ENCODE peak calls at places on chromosomes 5 and 9, in five cellular contexts. C is HepG2, D is HCT116, W is SK-N-SH, M is A549. J is an unnamed sample.

GRCh38 chr9:120713257-120714087 is 798 bp downstream of the MEGF9 start:
- DNase-seq in C (no peak), D (no peak), W (peak), M (peak), J (peak)

GRCh38 chr5:132334812-132335211 is 34.7 kb upstream of the SLC22A5 start:
- DNase-seq in C (peak), D (peak), W (no peak), M (no peak), J (no peak)

GRCh38 chr5:150255659-150256415 is 33.7 kb downstream of the CAMK2A start:
- DNase-seq in C (peak), D (no peak), W (peak), M (no peak), J (no peak)

GRCh38 chr9:114919611-114920010 is 10.8 kb downstream of the TNFSF8 start:
- DNase-seq in C (no peak), D (no peak), W (no peak), M (no peak), J (no peak)

GRCh38 chr5:73263001-73263710 is 90.2 kb downstream of the TMEM174 start:
- DNase-seq in C (no peak), D (no peak), W (no peak), M (no peak), J (peak)

GRCh38 chr5:172109749-172110148 is 78.3 kb downstream of the STK10 start:
- DNase-seq in C (no peak), D (no peak), W (no peak), M (no peak), J (no peak)

GRCh38 chr9:17018001-17018491 is 116.8 kb upstream of the CNTLN start:
- DNase-seq in C (no peak), D (no peak), W (no peak), M (no peak), J (no peak)

GRCh38 chr5:158819840-158820620 is 279.7 kb downstream of the EBF1 start:
- DNase-seq in C (no peak), D (no peak), W (no peak), M (no peak), J (peak)

GRCh38 chr9:114505187-114506081 is at the start of gene WHRN:
- DNase-seq in C (peak), D (peak), W (peak), M (peak), J (peak)

GRCh38 chr5:93583799-93584530 is 943 bp downstream of the NR2F1 start:
- DNase-seq in C (peak), D (no peak), W (peak), M (no peak), J (peak)

GRCh38 chr5:133106761-133107572 is 55.2 kb downstream of the HSPA4 start:
- DNase-seq in C (no peak), D (no peak), W (no peak), M (no peak), J (no peak)

GRCh38 chr5:158463971-158464370 is 605.0 kb upstream of the CLINT1 start:
- DNase-seq in C (peak), D (no peak), W (no peak), M (no peak), J (peak)

GRCh38 chr5:32420506-32420905 is 24.0 kb downstream of the ZFR start:
- DNase-seq in C (no peak), D (no peak), W (peak), M (no peak), J (no peak)

GRCh38 chr5:131990716-131991115 is 20.7 kb downstream of the ACSL6 start:
- DNase-seq in C (no peak), D (no peak), W (no peak), M (no peak), J (no peak)

GRCh38 chr9:133981589-133981957 is 10.6 kb downstream of the VAV2 start:
- DNase-seq in C (no peak), D (no peak), W (no peak), M (no peak), J (no peak)

GRCh38 chr9:133979921-133980863 is 11.9 kb downstream of the VAV2 start:
- DNase-seq in C (no peak), D (no peak), W (peak), M (no peak), J (no peak)

GRCh38 chr9:133979124-133979920 is 12.8 kb downstream of the VAV2 start:
- DNase-seq in C (peak), D (no peak), W (peak), M (no peak), J (no peak)

GRCh38 chr9:133981958-133982681 is 10.0 kb downstream of the VAV2 start:
- DNase-seq in C (no peak), D (no peak), W (peak), M (no peak), J (no peak)

GRCh38 chr9:133980864-133981588 is 11.1 kb downstream of the VAV2 start:
- DNase-seq in C (no peak), D (no peak), W (peak), M (no peak), J (no peak)
- H3K4me3 ChIP-seq in C (no peak), D (no peak), W (no peak), M (no peak), J (no peak)

GRCh38 chr5:139543423-139543991 is 17.6 kb upstream of the UBE2D2 start:
- DNase-seq in C (no peak), D (no peak), W (peak), M (no peak), J (no peak)
- TF ChIP-seq CTCF in C (no peak), D (peak), W (no peak), M (no peak), J (no peak)

DNA sequence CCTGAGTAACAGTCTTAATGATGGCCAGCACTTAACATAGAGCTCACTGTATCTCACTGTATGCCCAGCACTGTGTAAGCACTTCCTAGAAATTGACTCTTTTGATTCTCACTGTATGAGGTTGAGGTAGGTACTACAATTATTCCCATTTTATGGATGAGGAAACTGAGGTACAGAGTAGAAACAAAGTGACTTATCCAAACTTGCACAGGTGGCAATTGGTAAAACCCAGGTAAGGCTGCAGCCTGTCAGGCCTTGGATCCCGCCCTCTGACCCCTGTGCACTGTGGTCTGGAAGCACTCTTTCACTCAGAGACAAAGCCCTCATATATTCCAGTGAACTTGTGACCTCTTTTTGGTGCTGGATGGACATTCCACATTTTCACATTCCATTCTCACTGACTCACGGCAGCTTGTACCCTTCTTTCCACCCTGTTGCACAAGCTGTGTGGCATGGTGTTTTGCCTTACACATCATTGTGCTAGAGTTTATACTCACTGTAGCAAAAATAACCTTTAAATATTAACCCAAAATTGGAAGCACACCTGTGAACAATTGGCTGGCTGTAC is 21.7 kb downstream of the ANKRD55 start:
- DNase-seq in C (peak), D (peak), W (no peak), M (peak), J (no peak)
- TF ChIP-seq MAX in C (peak), D (peak), W (peak), M (peak), J (no peak)

GRCh38 chr5:135447298-135447929 is at the start of gene DCANP1:
- DNase-seq in C (no peak), D (no peak), W (no peak), M (no peak), J (no peak)
- H3K4me3 ChIP-seq in C (no peak), D (no peak), W (no peak), M (no peak), J (no peak)

DNA sequence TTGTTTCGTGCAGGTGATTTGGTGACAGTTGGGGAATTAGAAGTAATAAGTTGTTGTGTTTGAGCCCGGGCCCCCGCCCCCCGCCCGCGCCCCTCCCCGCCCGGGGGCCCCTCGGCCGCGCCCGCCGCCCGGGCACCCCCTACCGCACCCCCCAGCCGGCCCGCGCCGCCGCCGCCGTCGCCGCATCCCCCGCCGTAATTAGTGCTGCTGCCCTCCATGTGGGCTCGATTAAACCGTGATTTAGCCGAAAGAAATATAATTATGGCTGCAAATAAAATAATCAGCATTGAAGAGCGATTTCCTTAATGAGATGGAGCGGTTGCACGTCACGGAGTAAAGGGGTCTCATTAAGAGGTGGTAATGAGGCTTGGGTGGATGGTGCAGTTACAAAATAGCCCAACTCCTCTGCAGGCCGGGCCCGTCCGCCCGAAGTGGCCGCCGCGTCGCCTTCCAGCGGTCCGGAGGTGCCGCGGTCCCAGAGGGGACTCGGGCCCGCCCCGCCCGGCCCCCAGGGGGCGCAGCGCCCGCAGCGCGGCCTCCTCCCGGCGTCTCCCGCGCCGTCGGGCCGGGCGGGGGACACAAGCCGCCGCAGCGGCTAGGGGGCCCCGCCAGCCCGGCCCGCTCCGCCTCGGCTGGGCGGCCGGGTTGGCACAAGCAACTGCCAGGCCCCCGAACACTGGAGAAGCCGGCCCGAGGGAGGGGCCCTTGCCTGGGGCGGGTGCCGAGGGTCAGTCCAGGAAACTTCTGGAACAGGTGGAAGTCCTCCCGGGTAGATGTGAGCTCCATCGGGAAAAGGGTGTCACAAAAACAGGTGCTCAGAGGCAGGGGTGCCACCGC is 6.9 kb upstream of the OTP start:
- DNase-seq in C (peak), D (peak), W (peak), M (peak), J (peak)
- TF ChIP-seq CTCF in C (peak), D (peak), W (peak), M (peak), J (peak)

DNA sequence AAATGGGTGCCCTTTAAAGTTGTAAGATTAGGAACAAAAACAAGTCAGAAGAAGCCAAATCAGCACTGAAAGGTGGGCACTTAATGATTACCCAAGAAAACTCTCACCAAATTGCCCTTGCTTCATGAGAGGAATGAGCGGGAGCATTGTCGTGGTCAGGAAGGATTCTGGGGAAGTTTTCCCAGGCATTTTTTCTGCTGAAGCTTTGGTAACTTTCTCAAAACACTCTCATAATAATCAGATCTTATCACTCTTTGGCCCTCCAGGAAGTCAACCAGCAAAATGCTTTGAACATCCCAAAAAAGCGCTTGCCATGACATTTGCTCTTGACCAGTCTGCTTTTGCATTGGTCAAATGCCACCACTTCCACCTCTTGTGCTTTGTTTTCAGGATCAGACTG is 10.4 kb upstream of the PCDHGC3 start:
- DNase-seq in C (no peak), D (no peak), W (no peak), M (no peak), J (no peak)
- TF ChIP-seq MAX in C (no peak), D (no peak), W (no peak), M (no peak), J (no peak)

GRCh38 chr5:79133121-79133656 is 21.6 kb downstream of the BHMT start:
- DNase-seq in C (peak), D (peak), W (peak), M (no peak), J (peak)

GRCh38 chr5:79130781-79131180 is 19.2 kb downstream of the BHMT start:
- DNase-seq in C (no peak), D (no peak), W (peak), M (no peak), J (no peak)

GRCh38 chr5:79135790-79136553 is 24.4 kb downstream of the BHMT start:
- DNase-seq in C (no peak), D (no peak), W (no peak), M (no peak), J (no peak)

GRCh38 chr5:79136618-79137017 is 25.0 kb downstream of the BHMT start:
- DNase-seq in C (no peak), D (no peak), W (no peak), M (no peak), J (no peak)

GRCh38 chr5:79133657-79134451 is 22.2 kb downstream of the BHMT start:
- DNase-seq in C (peak), D (peak), W (peak), M (peak), J (peak)
- H3K4me3 ChIP-seq in C (peak), D (peak), W (peak), M (peak), J (peak)

DNA sequence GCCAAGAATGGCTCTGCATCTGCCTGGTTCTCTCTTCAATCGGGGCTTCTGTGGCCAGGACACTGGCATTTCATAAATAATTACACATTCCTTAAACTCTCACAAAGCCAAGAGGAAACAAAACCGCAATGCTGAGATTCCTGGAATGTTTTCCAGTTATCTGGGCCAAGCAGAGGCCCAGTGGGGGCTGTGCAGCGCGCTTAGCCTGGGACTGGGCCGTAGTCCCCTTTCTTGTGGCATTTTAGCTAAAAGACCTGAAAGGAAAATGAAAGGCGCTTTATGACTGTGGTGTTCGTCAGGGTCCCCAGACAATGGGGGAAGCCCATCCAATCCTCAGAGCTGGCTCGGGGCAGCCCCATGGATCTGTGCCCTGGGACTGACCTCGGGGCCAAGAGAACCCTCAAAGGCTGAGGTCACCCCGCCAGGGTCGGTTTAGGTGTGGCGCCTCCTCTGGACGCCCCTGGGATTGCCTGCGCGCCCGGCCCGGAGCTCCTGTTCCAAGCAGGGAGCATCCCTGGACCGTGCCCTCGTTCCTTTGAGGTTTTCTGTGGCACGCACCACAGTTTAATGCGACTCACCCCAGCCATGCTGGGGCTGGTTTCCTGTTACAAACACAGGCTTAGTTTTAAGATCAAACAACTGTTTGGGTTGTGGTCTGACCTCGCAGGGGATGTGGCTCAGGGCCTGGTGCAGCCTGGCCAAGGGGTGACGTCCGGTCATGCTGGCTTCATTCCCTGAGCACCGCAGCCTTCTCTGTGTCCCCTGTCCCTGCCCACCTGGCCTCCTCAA is 51.5 kb upstream of the NKD2 start:
- DNase-seq in C (peak), D (no peak), W (peak), M (peak), J (peak)
- TF ChIP-seq CTCF in C (no peak), D (peak), W (peak), M (no peak), J (peak)

DNA sequence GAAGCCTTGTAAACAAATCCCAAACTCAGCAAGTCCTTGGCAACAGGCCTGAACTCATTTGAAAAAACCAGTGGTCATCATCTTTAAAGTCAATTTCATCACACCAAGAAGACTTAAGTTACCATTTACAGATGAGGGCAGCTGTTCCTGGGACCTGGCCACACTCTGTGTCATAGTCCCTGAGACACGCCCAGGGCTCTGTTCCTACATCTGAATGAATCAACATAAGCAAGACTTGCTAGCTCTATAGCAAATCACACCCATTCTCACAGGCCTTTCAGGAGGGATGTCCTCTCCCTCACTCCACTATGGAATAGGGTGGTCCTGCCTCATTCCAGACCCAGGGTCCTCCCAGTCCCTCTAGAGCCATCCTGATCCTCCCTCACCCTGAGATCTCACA is 142.8 kb downstream of the NSG2 start:
- DNase-seq in C (no peak), D (peak), W (no peak), M (no peak), J (peak)
- TF ChIP-seq MAX in C (no peak), D (no peak), W (no peak), M (no peak), J (no peak)

GRCh38 chr5:107447587-107447986 is 223.2 kb downstream of the EFNA5 start:
- DNase-seq in C (no peak), D (no peak), W (no peak), M (no peak), J (no peak)

GRCh38 chr5:107442452-107442851 is 228.3 kb downstream of the EFNA5 start:
- DNase-seq in C (no peak), D (no peak), W (no peak), M (no peak), J (no peak)

GRCh38 chr5:107439832-107440231 is 230.9 kb downstream of the EFNA5 start:
- DNase-seq in C (no peak), D (no peak), W (no peak), M (no peak), J (no peak)

GRCh38 chr5:107446972-107447371 is 223.8 kb downstream of the EFNA5 start:
- DNase-seq in C (no peak), D (no peak), W (no peak), M (no peak), J (no peak)

DNA sequence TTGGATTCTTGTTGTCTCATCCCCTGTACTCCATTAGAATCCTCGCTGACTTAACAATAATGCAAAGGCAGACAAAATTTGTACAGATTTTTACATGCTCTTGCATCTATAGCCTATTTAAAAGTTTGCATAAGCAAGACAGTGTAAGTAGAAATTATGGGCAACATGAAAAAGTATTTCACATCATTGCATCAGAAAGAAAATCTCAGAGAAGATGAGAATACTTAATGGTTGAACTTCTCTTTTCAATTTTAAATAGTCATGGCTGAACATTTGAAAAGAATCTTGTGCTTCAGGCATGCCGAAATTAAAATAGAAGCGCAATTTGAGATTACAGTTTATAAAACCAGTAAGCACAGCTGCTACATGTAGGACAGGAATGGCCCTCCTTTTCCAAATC is 226.4 kb downstream of the EFNA5 start:
- DNase-seq in C (no peak), D (no peak), W (no peak), M (no peak), J (no peak)
- H3K4me3 ChIP-seq in C (no peak), D (no peak), W (no peak), M (no peak), J (no peak)

J was measured in NB4.